ENCODE peak calls at places on chromosomes 3 and 15, in eight cellular contexts. F is AG10803, U is PC-9, K is stomach, M is cardiac fibroblast, Z is Panc1, L is nephron progenitor cell, A is neural crest cell. G is an unnamed sample.

GRCh38 chr15:60070838-60071493 is 66.9 kb downstream of the FOXB1 start:
- DNase-seq in U (no peak), L (no peak), A (no peak), M (peak; percentile 90), F (peak; percentile 64), K (no peak), Z (peak; percentile 61), G (no peak)

GRCh38 chr3:99720985-99721632 is 82.7 kb downstream of the COL8A1 start:
- DNase-seq in L (no peak), A (no peak), U (peak; percentile 62), M (peak; percentile 68), F (peak; percentile 59), K (no peak), Z (no peak), G (no peak)

GRCh38 chr3:4988815-4989648 is 9.8 kb downstream of the BHLHE40 start:
- DNase-seq in F (no peak), M (peak; percentile 44), Z (no peak), A (no peak), L (no peak), K (no peak), U (no peak), G (no peak)

GRCh38 chr3:118817748-118818165 is 216.9 kb downstream of the IGSF11 start:
- DNase-seq in M (peak; percentile 69), K (peak; percentile 51), F (peak; percentile 60), A (peak; percentile 38), Z (no peak), U (peak; percentile 25), L (peak; percentile 55), G (peak; percentile 14)

GRCh38 chr3:97823081-97823480 is 1.3 kb downstream of the CRYBG3 start:
- DNase-seq in F (no peak), M (peak; percentile 20), A (no peak), L (no peak), U (no peak), Z (no peak), K (no peak), G (no peak)

GRCh38 chr3:100875239-100875638 is 118.0 kb downstream of the ABI3BP start:
- DNase-seq in K (peak; percentile 84), Z (no peak), L (no peak), F (peak; percentile 25), M (peak; percentile 67), U (peak; percentile 66), A (no peak), G (no peak)

GRCh38 chr3:36318584-36319200 is 61.6 kb upstream of the STAC start:
- DNase-seq in U (no peak), L (no peak), M (no peak), K (no peak), Z (no peak), F (no peak), A (no peak), G (no peak)

GRCh38 chr3:48423241-48423882 is 6.5 kb downstream of the PLXNB1 start:
- DNase-seq in F (no peak), Z (no peak), U (no peak), K (no peak), A (no peak), M (no peak), L (no peak), G (no peak)

GRCh38 chr3:125017406-125017805 is 38.4 kb downstream of the HEG1 start:
- DNase-seq in F (peak; percentile 54), L (no peak), U (no peak), A (no peak), Z (no peak), M (no peak), K (no peak), G (no peak)

GRCh38 chr3:177935008-177935407 is 601.2 kb upstream of the KCNMB2 start:
- DNase-seq in F (no peak), M (no peak), A (no peak), K (no peak), Z (no peak), U (no peak), L (peak; percentile 61), G (no peak)

GRCh38 chr15:70320077-70320830 is 222.5 kb upstream of the TLE3 start:
- DNase-seq in A (no peak), L (no peak), M (no peak), K (peak; percentile 51), F (no peak), Z (no peak), U (no peak), G (no peak)

GRCh38 chr3:170911051-170911450 is 2.6 kb upstream of the EIF5A2 start:
- DNase-seq in Z (no peak), M (no peak), K (no peak), L (no peak), F (no peak), U (no peak), A (no peak), G (no peak)

DNA sequence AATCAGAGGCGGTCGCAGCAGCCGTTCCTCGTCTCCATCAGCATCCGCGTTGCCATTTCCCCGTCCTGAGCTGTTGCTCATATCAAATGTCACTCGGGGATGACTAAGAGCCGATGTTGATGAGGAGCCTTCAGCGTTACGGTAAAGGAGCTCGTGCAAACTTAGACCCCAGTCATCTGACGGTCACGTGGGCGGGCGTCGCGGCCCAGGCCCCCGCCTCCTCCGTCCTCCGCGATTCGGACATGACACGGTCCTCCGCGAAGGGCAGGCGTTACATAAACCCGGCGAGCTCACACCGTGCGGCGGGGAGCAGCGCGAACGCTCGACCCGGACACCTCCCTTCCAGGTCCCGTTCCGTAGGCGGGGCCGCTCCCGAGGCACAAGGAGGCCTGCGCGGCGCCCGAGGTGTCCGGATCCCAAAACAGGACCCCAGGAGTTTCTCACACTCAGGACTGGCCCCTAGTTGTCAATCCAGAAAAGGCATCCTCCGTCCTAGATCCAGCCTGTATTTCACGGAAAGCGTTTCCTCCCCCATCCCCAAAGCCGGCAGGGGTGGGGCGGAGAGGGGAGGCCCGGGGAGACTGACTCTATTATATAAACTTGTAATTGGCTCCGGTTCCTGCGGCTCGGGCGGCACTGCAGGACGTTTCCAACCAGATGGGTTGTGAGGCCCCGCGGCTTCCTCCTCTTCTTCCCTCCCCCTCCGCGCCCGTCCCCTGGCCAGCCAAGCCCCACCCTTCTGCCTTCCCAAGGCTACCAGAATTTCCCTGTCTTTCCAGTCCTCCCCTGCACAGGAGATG is 100.0 kb upstream of the IGF1R start:
- DNase-seq in F (peak; percentile 40), M (peak; percentile 23), K (peak; percentile 44), U (peak; percentile 45), Z (peak; percentile 22), A (peak; percentile 48), L (peak; percentile 65), G (peak; percentile 28)
- TF ChIP-seq CTCF in F (peak; percentile 26), M (no peak), K (no peak), U (no peak), Z (no peak), A (peak; percentile 42), L (peak; percentile 18), G (no peak)

GRCh38 chr3:6088433-6088832 is 772.5 kb upstream of the GRM7 start:
- DNase-seq in A (no peak), K (no peak), M (no peak), F (no peak), Z (no peak), U (no peak), L (no peak), G (no peak)
- TF ChIP-seq CTCF in A (no peak), K (no peak), M (no peak), F (no peak), Z (no peak), U (peak; percentile 16), L (no peak), G (no peak)

GRCh38 chr15:80976851-80977250 is 12.8 kb downstream of the MESD start:
- DNase-seq in M (no peak), L (no peak), Z (no peak), K (no peak), F (no peak), A (no peak), U (no peak), G (no peak)

GRCh38 chr15:80978685-80979084 is 10.9 kb downstream of the MESD start:
- DNase-seq in M (peak; percentile 36), F (no peak), L (no peak), K (no peak), U (no peak), A (no peak), Z (no peak), G (no peak)

GRCh38 chr15:80979538-80980200 is 9.9 kb downstream of the MESD start:
- DNase-seq in F (no peak), A (no peak), L (no peak), U (no peak), M (no peak), Z (no peak), K (no peak), G (no peak)

GRCh38 chr15:80974914-80975313 is 14.7 kb downstream of the MESD start:
- DNase-seq in L (no peak), A (no peak), K (no peak), F (no peak), Z (no peak), M (no peak), U (no peak), G (no peak)

DNA sequence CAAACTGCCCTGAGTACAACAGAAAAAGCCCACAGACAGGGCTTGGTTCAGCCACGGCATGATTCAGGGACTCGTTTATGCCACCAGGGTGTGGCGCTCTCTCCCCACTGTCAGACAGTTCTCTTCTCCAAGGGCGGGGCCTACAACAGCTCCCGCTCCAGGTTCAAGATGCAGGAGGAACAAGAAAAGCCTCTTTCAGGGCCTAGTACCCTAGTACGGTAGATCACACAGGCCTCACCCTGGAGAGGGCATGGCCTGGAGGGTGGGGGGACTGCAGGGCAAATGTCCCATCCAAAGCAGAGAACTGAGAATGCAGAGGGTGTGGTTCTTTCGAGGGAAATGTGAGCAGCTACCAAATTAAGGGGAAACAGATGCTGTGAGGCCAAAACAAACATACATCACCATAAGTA is 12.0 kb downstream of the MESD start:
- DNase-seq in F (peak; percentile 64), U (no peak), L (peak; percentile 70), Z (no peak), M (peak; percentile 64), K (peak; percentile 71), A (peak; percentile 63), G (peak; percentile 25)
- TF ChIP-seq CTCF in F (peak; percentile 80), U (no peak), L (peak; percentile 72), Z (peak; percentile 77), M (peak; percentile 59), K (no peak), A (peak; percentile 81), G (no peak)

GRCh38 chr3:168909260-168909659 is 754.3 kb downstream of the MECOM start:
- DNase-seq in U (no peak), A (no peak), L (no peak), K (no peak), F (no peak), M (no peak), Z (no peak), G (no peak)
- TF ChIP-seq CTCF in U (no peak), A (no peak), L (no peak), K (no peak), F (no peak), M (no peak), Z (no peak), G (no peak)